ENCODE peak calls at places on chromosomes 1 and 21, in seven cellular contexts. L, E, F, N, J, Q and G are unnamed samples.

GRCh38 chr1:182789138-182790076 is at the start of gene NPL:
- DNase-seq in L (peak), E (peak), F (peak), N (peak), J (peak), Q (peak), G (peak)

GRCh38 chr1:205939690-205940330 is 3.4 kb downstream of the SLC26A9 start:
- DNase-seq in L (no peak), E (no peak), F (peak), N (no peak), J (no peak), Q (peak), G (no peak)

GRCh38 chr1:234582186-234582585 is 27.8 kb downstream of the IRF2BP2 start:
- DNase-seq in L (no peak), E (no peak), F (no peak), N (no peak), J (no peak), Q (no peak), G (no peak)

GRCh38 chr21:31780944-31781343 is 49.0 kb upstream of the SCAF4 start:
- DNase-seq in L (no peak), E (peak), F (peak), N (no peak), J (no peak), Q (no peak), G (no peak)

GRCh38 chr1:155976062-155976912 is 2.1 kb downstream of the ARHGEF2 start:
- DNase-seq in L (peak), E (peak), F (peak), N (peak), J (peak), Q (peak), G (peak)

GRCh38 chr1:17016317-17016661 is 4.6 kb upstream of the ATP13A2 start:
- DNase-seq in L (peak), E (peak), F (no peak), N (no peak), J (no peak), Q (no peak), G (peak)

GRCh38 chr1:243850368-243851128 is 505 bp upstream of the AKT3 start:
- DNase-seq in L (peak), E (peak), F (peak), N (peak), J (peak), Q (peak), G (peak)

GRCh38 chr1:22326372-22326915 is 125.2 kb upstream of the ZBTB40 start:
- DNase-seq in L (no peak), E (no peak), F (no peak), N (no peak), J (no peak), Q (no peak), G (no peak)

GRCh38 chr1:10399487-10399917 is 638 bp downstream of the PGD start:
- DNase-seq in L (peak), E (peak), F (no peak), N (no peak), J (no peak), Q (no peak), G (peak)

GRCh38 chr1:225881081-225882007 is 836 bp downstream of the TMEM63A start:
- DNase-seq in L (peak), E (peak), F (peak), N (peak), J (peak), Q (peak), G (peak)

GRCh38 chr21:23067672-23068071 is 2069.5 kb downstream of the NCAM2 start:
- DNase-seq in L (no peak), E (no peak), F (no peak), N (no peak), J (no peak), Q (no peak), G (no peak)

GRCh38 chr1:223137402-223138100 is 5.5 kb downstream of the TLR5 start:
- DNase-seq in L (peak), E (peak), F (no peak), N (peak), J (no peak), Q (no peak), G (peak)

GRCh38 chr1:38246955-38247952 is 200.7 kb upstream of the POU3F1 start:
- DNase-seq in L (peak), E (no peak), F (no peak), N (peak), J (no peak), Q (peak), G (no peak)

DNA sequence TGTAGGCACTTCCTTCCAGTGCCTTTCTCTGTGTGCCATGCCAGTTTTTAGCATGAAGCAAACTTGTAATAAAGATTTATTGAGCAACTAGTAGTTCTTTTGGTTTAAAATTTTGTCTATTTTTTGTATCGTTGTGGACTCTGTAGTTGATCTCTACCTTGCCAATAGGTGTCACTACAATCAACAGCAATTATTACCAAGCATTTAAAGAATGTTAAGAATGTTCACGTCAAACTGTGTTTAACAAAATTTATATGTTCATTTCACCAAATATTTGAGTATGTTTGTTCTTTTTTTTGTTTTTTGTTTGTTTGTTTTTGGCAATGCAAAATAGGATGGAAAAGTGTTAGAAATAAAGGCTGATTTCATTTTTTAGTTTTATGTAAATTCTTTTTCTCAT is 208.1 kb downstream of the PATJ start:
- DNase-seq in L (peak), E (peak), F (no peak), N (no peak), J (no peak), Q (peak), G (peak)
- TF ChIP-seq CTCF in L (no peak), E (peak), F (peak), N (no peak), J (no peak), Q (peak), G (peak)

GRCh38 chr1:245807954-245808719 is 653.4 kb downstream of the KIF26B start:
- DNase-seq in L (no peak), E (no peak), F (no peak), N (no peak), J (no peak), Q (no peak), G (no peak)
- H3K4me3 ChIP-seq in L (no peak), E (no peak), F (no peak), N (no peak), J (no peak), Q (no peak), G (no peak)

GRCh38 chr1:162649606-162650005 is 17.3 kb downstream of the DDR2 start:
- DNase-seq in L (no peak), E (no peak), F (no peak), N (no peak), J (no peak), Q (peak), G (no peak)

GRCh38 chr1:162660598-162660997 is 28.3 kb downstream of the DDR2 start:
- DNase-seq in L (no peak), E (no peak), F (no peak), N (no peak), J (no peak), Q (no peak), G (no peak)

GRCh38 chr1:162656266-162656665 is 24.0 kb downstream of the DDR2 start:
- DNase-seq in L (no peak), E (no peak), F (no peak), N (no peak), J (no peak), Q (no peak), G (no peak)

GRCh38 chr1:162654915-162655620 is 22.8 kb downstream of the DDR2 start:
- DNase-seq in L (no peak), E (no peak), F (no peak), N (no peak), J (no peak), Q (no peak), G (no peak)
- TF ChIP-seq CTCF in L (no peak), E (no peak), F (no peak), N (no peak), J (no peak), Q (no peak), G (no peak)

GRCh38 chr1:228242313-228242864 is 34.5 kb downstream of the OBSCN start:
- DNase-seq in L (no peak), E (no peak), F (no peak), N (no peak), J (no peak), Q (no peak), G (no peak)
- H3K4me3 ChIP-seq in L (no peak), E (no peak), F (no peak), N (no peak), J (no peak), Q (no peak), G (no peak)

GRCh38 chr21:44637018-44637850 is at the start of gene KRTAP10-10:
- DNase-seq in L (no peak), E (no peak), F (no peak), N (no peak), J (no peak), Q (no peak), G (no peak)
- TF ChIP-seq CTCF in L (no peak), E (no peak), F (no peak), N (no peak), J (no peak), Q (no peak), G (no peak)

GRCh38 chr21:43918385-43918947 is 53.4 kb downstream of the AGPAT3 start:
- DNase-seq in L (no peak), E (no peak), F (no peak), N (no peak), J (no peak), Q (no peak), G (no peak)

GRCh38 chr21:43916076-43916475 is 51.1 kb downstream of the AGPAT3 start:
- DNase-seq in L (no peak), E (no peak), F (peak), N (no peak), J (no peak), Q (no peak), G (no peak)

GRCh38 chr21:43919283-43919682 is 54.3 kb downstream of the AGPAT3 start:
- DNase-seq in L (no peak), E (no peak), F (no peak), N (no peak), J (no peak), Q (no peak), G (no peak)

GRCh38 chr21:43916691-43917514 is 51.9 kb downstream of the AGPAT3 start:
- DNase-seq in L (no peak), E (no peak), F (peak), N (no peak), J (peak), Q (no peak), G (no peak)

DNA sequence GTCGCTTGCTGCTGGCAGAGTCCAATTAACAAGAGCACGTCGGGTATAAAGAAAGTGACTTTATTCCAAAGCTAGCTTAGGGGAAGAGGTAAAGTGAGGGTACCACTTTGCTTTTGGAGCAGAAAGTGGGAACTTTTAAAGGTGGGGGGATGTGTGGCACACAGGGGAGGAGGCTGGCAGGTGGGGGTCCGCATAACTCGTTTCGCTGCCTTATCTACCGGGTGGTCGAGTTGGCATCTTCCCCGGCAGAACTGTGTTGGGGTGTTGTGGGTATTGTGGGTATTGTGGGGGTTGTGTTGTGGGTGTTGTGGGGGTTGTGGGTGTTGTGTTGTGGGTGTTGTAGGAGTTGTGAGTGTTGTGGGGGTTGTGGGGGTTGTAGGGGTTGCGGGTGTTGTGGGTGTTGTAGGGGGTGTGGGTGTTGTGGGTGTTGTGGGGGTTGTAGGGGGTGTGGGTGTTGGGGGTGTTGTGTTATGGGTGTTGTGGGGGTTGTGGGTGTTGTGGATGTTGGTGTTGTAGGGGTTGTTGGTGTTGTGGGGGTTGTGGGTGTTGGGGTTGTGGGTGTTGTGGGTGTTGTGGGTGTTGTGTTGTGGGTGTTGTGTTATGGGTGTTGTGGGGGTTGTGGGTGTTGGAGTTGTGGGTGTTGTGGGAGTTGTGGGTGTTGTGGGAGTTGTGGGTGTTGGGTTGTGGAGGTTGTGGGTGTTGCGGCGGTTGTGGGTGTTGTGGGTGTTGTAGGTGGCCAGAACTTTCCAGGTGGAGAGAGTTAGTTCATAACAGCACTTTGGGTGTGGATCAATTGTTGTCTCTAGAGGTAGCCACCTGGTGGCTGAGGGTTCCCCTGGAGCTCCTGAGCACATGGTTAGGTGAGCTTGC is 52.7 kb downstream of the AGPAT3 start:
- DNase-seq in L (no peak), E (peak), F (peak), N (peak), J (no peak), Q (no peak), G (no peak)
- H3K4me3 ChIP-seq in L (no peak), E (no peak), F (peak), N (no peak), J (peak), Q (no peak), G (no peak)

GRCh38 chr1:14567903-14568302 is 30.6 kb upstream of the KAZN start:
- DNase-seq in L (no peak), E (no peak), F (no peak), N (no peak), J (no peak), Q (no peak), G (no peak)

GRCh38 chr1:14570514-14570913 is 28.0 kb upstream of the KAZN start:
- DNase-seq in L (no peak), E (peak), F (no peak), N (no peak), J (no peak), Q (no peak), G (no peak)

GRCh38 chr1:14568716-14569115 is 29.8 kb upstream of the KAZN start:
- DNase-seq in L (no peak), E (no peak), F (no peak), N (no peak), J (no peak), Q (no peak), G (no peak)

GRCh38 chr1:14565076-14565475 is 33.4 kb upstream of the KAZN start:
- DNase-seq in L (no peak), E (peak), F (no peak), N (no peak), J (no peak), Q (no peak), G (no peak)

GRCh38 chr1:14567056-14567455 is 31.4 kb upstream of the KAZN start:
- DNase-seq in L (no peak), E (peak), F (no peak), N (no peak), J (no peak), Q (peak), G (no peak)
- TF ChIP-seq CTCF in L (no peak), E (no peak), F (no peak), N (no peak), J (no peak), Q (peak), G (no peak)

DNA sequence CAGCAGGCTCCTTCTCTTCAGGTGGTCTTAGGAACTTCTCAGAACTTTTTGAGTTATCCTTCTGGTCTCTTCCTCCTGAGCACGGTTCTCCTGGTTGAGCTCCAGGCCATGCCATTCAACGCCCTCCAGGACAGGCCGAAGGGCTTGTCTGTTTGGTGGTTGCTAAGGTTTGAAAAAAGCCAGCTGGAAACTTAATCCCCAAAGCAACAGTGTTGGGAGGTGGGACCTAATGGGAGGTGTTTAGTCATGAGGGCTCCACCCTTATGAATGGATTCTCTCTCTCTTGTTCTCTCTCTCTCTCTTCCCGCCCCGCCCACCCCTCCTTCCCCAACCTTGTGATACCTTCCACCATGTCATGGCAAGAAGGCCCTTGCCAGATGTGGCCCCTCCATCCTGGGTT is 856 bp downstream of the KCNE1 start:
- DNase-seq in L (peak), E (peak), F (no peak), N (no peak), J (no peak), Q (no peak), G (no peak)
- H3K4me3 ChIP-seq in L (no peak), E (no peak), F (no peak), N (no peak), J (no peak), Q (no peak), G (no peak)

GRCh38 chr1:31765516-31765915 is 1.4 kb upstream of the ADGRB2 start:
- DNase-seq in L (no peak), E (no peak), F (no peak), N (no peak), J (no peak), Q (no peak), G (no peak)
- TF ChIP-seq CTCF in L (no peak), E (no peak), F (no peak), N (no peak), J (no peak), Q (no peak), G (no peak)